ENCODE peak calls at places on chromosomes 12 and 14, in five cellular contexts. E is progenitor cell of endocrine pancreas, Z is fibroblast of pulmonary artery, B is AG09319, Y is transverse colon. W is an unnamed sample.

GRCh38 chr12:59620326-59620725 is 24.5 kb downstream of the SLC16A7 start:
- DNase-seq in E (no peak), Z (no peak), B (no peak), Y (no peak), W (no peak)

GRCh38 chr14:68251766-68252100 is 432.2 kb downstream of the RAD51B start:
- DNase-seq in E (no peak), Z (no peak), B (no peak), Y (no peak), W (no peak)

GRCh38 chr12:84277986-84278385 is 634.6 kb downstream of the SLC6A15 start:
- DNase-seq in E (no peak), Z (no peak), B (no peak), Y (no peak), W (no peak)

GRCh38 chr12:66036317-66036716 is 94.2 kb downstream of the LLPH start:
- DNase-seq in E (no peak), Z (peak), B (peak), Y (no peak), W (no peak)

GRCh38 chr14:77272261-77272660 is 1.3 kb upstream of the NGB start:
- DNase-seq in E (no peak), Z (no peak), B (no peak), Y (no peak), W (no peak)

GRCh38 chr12:112389228-112389627 is 7.0 kb upstream of the HECTD4 start:
- DNase-seq in E (no peak), Z (no peak), B (no peak), Y (no peak), W (no peak)

GRCh38 chr12:4787965-4788364 is 67.8 kb downstream of the GALNT8 start:
- DNase-seq in E (no peak), Z (no peak), B (no peak), Y (no peak), W (no peak)

GRCh38 chr12:116524311-116524710 is 34.9 kb upstream of the MAP1LC3B2 start:
- DNase-seq in E (no peak), Z (no peak), B (no peak), Y (no peak), W (no peak)

GRCh38 chr12:68331869-68332725 is at the start of gene MDM1:
- DNase-seq in E (peak), Z (peak), B (peak), Y (peak), W (peak)

GRCh38 chr12:121804417-121805111 is 755 bp downstream of the SETD1B start:
- DNase-seq in E (no peak), Z (no peak), B (no peak), Y (no peak), W (no peak)

GRCh38 chr12:111192657-111193056 is 176.2 kb downstream of the PHETA1 start:
- DNase-seq in E (no peak), Z (no peak), B (no peak), Y (no peak), W (no peak)

GRCh38 chr12:106090586-106091411 is 48.0 kb downstream of the NUAK1 start:
- DNase-seq in E (no peak), Z (peak), B (no peak), Y (no peak), W (no peak)

GRCh38 chr12:75705749-75706719 is 194.6 kb upstream of the KRR1 start:
- DNase-seq in E (no peak), Z (peak), B (peak), Y (no peak), W (no peak)

GRCh38 chr14:20610002-20610765 is 19.0 kb upstream of the RNASE12 start:
- DNase-seq in E (peak), Z (peak), B (peak), Y (peak), W (no peak)

GRCh38 chr12:109581856-109582255 is 8.3 kb downstream of the MVK start:
- DNase-seq in E (no peak), Z (peak), B (no peak), Y (no peak), W (no peak)

GRCh38 chr12:66508025-66508424 is 170.9 kb downstream of the GRIP1 start:
- DNase-seq in E (no peak), Z (no peak), B (no peak), Y (no peak), W (no peak)

GRCh38 chr14:36001936-36002335 is 174.6 kb downstream of the PTCSC3 start:
- DNase-seq in E (no peak), Z (no peak), B (no peak), Y (no peak), W (no peak)

GRCh38 chr14:96638041-96638855 is 136.1 kb downstream of the PAPOLA start:
- DNase-seq in E (no peak), Z (no peak), B (no peak), Y (no peak), W (peak)

GRCh38 chr12:988616-989015 is 2.4 kb upstream of the ERC1 start:
- DNase-seq in E (no peak), Z (no peak), B (no peak), Y (no peak), W (no peak)

GRCh38 chr12:115338566-115339294 is 654.8 kb upstream of the TBX3 start:
- DNase-seq in E (no peak), Z (no peak), B (peak), Y (no peak), W (no peak)

GRCh38 chr12:112900298-112901145 is 6.2 kb upstream of the OAS1 start:
- DNase-seq in E (no peak), Z (peak), B (no peak), Y (peak), W (no peak)

GRCh38 chr14:50943943-50944646 is at the start of gene PYGL:
- DNase-seq in E (peak), Z (peak), B (no peak), Y (peak), W (peak)

DNA sequence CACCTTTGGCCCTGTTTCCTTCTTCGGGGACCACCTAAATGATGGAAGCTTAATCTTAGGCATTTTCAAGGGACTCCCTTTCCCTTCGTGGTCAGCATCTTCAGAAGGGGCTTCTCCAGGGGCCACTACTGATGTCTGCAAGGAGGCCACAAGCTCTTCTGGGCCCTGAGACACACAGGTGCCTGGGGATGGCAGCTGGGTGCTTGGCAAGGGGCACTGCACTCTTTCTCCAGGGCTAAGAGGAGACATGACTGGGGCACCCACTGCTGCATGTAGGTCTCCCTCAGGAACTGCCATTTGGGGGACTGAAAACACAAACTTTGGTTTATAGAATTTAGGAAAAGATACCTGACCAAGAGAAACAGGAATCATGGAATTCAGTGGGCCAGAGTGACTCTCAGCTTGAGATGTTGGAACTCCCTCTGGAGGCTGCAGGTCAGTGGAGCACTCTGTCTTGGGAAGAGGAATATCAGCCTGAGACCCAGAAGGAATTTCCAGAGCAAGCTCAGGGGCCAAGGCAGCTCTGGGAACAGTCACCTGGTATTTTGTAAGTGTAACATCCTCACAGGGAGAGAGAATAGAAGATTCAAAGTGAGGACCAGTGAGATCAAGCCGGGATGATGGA is 16.0 kb downstream of the PLD4 start:
- DNase-seq in E (no peak), Z (no peak), B (no peak), Y (no peak), W (no peak)
- TF ChIP-seq CTCF in E (peak), Z (peak), B (peak), Y (no peak), W (peak)

GRCh38 chr12:124410354-124411175 is 115.7 kb downstream of the RFLNA start:
- DNase-seq in E (no peak), Z (no peak), B (no peak), Y (no peak), W (no peak)
- TF ChIP-seq CTCF in E (no peak), Z (no peak), B (no peak), Y (no peak), W (no peak)

DNA sequence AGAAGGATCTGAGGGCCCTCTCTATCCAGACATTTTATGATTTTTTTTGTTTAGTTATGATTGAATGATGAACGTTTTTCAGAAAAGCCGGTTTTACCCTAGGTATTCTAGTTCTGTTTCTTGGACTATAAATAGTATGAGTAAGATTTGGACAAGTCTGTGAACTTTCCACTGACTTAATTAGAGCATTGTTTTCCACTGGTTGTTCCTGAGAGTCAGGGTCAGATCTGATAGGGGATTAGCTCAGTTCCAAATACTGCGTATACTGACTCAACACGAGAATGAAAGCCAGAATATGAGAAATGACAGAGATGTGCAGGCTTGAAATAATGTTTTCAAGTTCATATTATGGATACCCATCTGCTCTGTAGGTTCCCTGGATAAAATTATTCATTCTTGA is 361.6 kb downstream of the AEBP2 start:
- DNase-seq in E (no peak), Z (peak), B (no peak), Y (no peak), W (no peak)
- TF ChIP-seq CTCF in E (no peak), Z (no peak), B (no peak), Y (no peak), W (no peak)

GRCh38 chr12:62827042-62827441 is 107.9 kb downstream of the PPM1H start:
- DNase-seq in E (no peak), Z (no peak), B (no peak), Y (no peak), W (no peak)
- TF ChIP-seq CTCF in E (peak), Z (no peak), B (no peak), Y (no peak), W (peak)

DNA sequence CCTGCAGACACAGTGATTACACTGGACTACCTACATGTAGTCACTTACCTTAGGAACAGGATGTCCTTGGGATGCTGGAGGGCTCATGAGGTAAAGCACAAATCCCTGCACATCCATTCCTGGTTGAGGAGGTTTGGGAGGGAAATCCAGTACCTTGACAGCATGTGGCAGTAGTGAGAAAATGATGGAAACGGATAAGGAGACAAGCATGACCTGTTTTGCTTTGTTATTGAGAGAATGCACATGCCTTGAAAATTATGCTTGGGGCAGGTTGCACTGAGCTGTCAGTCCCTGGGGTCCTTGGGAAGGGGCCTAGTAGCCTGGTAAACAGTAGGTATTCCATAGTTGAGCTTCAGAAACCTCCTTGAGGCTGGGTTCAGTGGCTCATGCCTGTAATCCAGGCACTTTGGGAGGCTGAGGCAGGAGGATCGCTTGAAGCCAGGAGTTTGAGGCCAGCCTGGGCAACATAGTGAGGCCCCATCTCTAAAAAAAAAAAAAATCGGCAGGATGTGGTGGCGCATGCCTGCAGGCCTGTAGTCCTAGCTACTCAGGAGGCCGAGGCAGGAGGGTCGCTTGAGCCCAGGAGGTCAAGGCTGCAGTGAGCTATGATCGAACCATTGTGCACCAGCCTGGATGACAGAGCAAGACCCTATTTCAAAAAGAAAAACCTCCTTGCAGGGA is 2.0 kb upstream of the SLC25A29 start:
- DNase-seq in E (no peak), Z (no peak), B (no peak), Y (no peak), W (no peak)
- TF ChIP-seq CTCF in E (no peak), Z (no peak), B (no peak), Y (no peak), W (no peak)

GRCh38 chr12:16120027-16120426 is 157.5 kb downstream of the SLC15A5 start:
- DNase-seq in E (no peak), Z (no peak), B (no peak), Y (no peak), W (no peak)

GRCh38 chr12:16118586-16118985 is 158.9 kb downstream of the SLC15A5 start:
- DNase-seq in E (no peak), Z (no peak), B (no peak), Y (no peak), W (no peak)

GRCh38 chr12:16119618-16120017 is 157.9 kb downstream of the SLC15A5 start:
- DNase-seq in E (no peak), Z (no peak), B (no peak), Y (no peak), W (no peak)

DNA sequence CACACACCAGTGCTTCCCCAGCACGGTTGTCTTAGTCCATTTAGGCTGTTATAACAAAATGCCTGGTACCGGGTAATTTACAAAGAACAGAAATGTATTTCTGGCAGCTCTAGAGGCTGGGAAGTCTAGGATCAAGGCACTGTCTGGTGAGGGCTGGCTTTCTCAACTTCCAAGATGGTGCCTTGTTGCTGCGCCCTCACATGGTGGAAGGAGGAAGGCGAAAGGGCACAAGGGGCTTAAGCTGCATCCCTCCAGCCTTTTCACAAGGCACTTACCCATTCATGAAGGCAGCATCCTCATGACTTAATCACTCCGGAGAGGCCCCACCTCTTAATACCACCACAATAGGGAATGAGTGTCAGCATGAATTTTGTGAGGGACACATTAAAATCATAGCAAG is 155.5 kb downstream of the SLC15A5 start:
- DNase-seq in E (no peak), Z (no peak), B (no peak), Y (no peak), W (no peak)
- TF ChIP-seq CTCF in E (no peak), Z (no peak), B (no peak), Y (no peak), W (no peak)

GRCh38 chr12:22981711-22982110 is 356.7 kb downstream of the ETNK1 start:
- DNase-seq in E (no peak), Z (peak), B (no peak), Y (no peak), W (no peak)
- TF ChIP-seq CTCF in E (no peak), Z (peak), B (peak), Y (no peak), W (no peak)

GRCh38 chr12:118360785-118361404 is 11.8 kb downstream of the TAOK3 start:
- DNase-seq in E (no peak), Z (peak), B (peak), Y (no peak), W (no peak)
- TF ChIP-seq CTCF in E (no peak), Z (no peak), B (no peak), Y (no peak), W (no peak)

W was measured in type B pancreatic cell.